ENCODE peak calls at places on chromosomes 2 and 18, in six cellular contexts. One of them, this sample, is unnamed.
A peak's percentile ranks its signal among the peaks of the same experiment; 100 is the strongest.

GRCh38 chr2:160039166-160039903 is 23.1 kb downstream of the PLA2R1 start:
- DNase-seq in prostate gland: peak; percentile 23
- DNase-seq in effector memory CD4-positive, alpha-beta T cell: no peak
- DNase-seq in astrocyte: peak; percentile 86
- DNase-seq in suprapubic skin: no peak
- DNase-seq in uterus: peak; percentile 44
- DNase-seq in this sample: no peak

GRCh38 chr2:287471-287885 is 413 bp downstream of the ALKAL2 start:
- DNase-seq in prostate gland: no peak
- DNase-seq in effector memory CD4-positive, alpha-beta T cell: no peak
- DNase-seq in astrocyte: peak; percentile 34
- DNase-seq in suprapubic skin: no peak
- DNase-seq in uterus: peak; percentile 50
- DNase-seq in this sample: no peak

GRCh38 chr2:187169108-187169713 is 278.8 kb downstream of the CALCRL start:
- DNase-seq in prostate gland: no peak
- DNase-seq in effector memory CD4-positive, alpha-beta T cell: no peak
- DNase-seq in astrocyte: no peak
- DNase-seq in suprapubic skin: no peak
- DNase-seq in uterus: no peak
- DNase-seq in this sample: no peak

GRCh38 chr2:181588546-181588945 is 68.4 kb downstream of the CERKL start:
- DNase-seq in prostate gland: no peak
- DNase-seq in effector memory CD4-positive, alpha-beta T cell: no peak
- DNase-seq in astrocyte: no peak
- DNase-seq in suprapubic skin: no peak
- DNase-seq in uterus: no peak
- DNase-seq in this sample: no peak

GRCh38 chr2:226699321-226699720 is 100.3 kb downstream of the IRS1 start:
- DNase-seq in prostate gland: peak; percentile 22
- DNase-seq in effector memory CD4-positive, alpha-beta T cell: no peak
- DNase-seq in astrocyte: peak; percentile 40
- DNase-seq in suprapubic skin: peak; percentile 68
- DNase-seq in uterus: peak; percentile 70
- DNase-seq in this sample: peak; percentile 80

GRCh38 chr2:226904592-226904991 is 68.7 kb downstream of the RHBDD1 start:
- DNase-seq in prostate gland: no peak
- DNase-seq in effector memory CD4-positive, alpha-beta T cell: no peak
- DNase-seq in astrocyte: no peak
- DNase-seq in suprapubic skin: no peak
- DNase-seq in uterus: no peak
- DNase-seq in this sample: no peak

GRCh38 chr2:72033636-72034035 is 114.0 kb downstream of the CYP26B1 start:
- DNase-seq in prostate gland: no peak
- DNase-seq in effector memory CD4-positive, alpha-beta T cell: no peak
- DNase-seq in astrocyte: no peak
- DNase-seq in suprapubic skin: no peak
- DNase-seq in uterus: no peak
- DNase-seq in this sample: peak; percentile 60

GRCh38 chr2:72147303-72147970 is at the start of gene CYP26B1:
- DNase-seq in prostate gland: peak; percentile 3
- DNase-seq in effector memory CD4-positive, alpha-beta T cell: no peak
- DNase-seq in astrocyte: no peak
- DNase-seq in suprapubic skin: peak; percentile 68
- DNase-seq in uterus: peak; percentile 15
- DNase-seq in this sample: peak; percentile 59

GRCh38 chr2:196971574-196972279 is 45.2 kb upstream of the PGAP1 start:
- DNase-seq in prostate gland: no peak
- DNase-seq in effector memory CD4-positive, alpha-beta T cell: no peak
- DNase-seq in astrocyte: no peak
- DNase-seq in suprapubic skin: no peak
- DNase-seq in uterus: no peak
- DNase-seq in this sample: no peak

GRCh38 chr2:133865141-133865540 is 296.9 kb upstream of the NCKAP5 start:
- DNase-seq in prostate gland: no peak
- DNase-seq in effector memory CD4-positive, alpha-beta T cell: no peak
- DNase-seq in astrocyte: no peak
- DNase-seq in suprapubic skin: no peak
- DNase-seq in uterus: no peak
- DNase-seq in this sample: no peak

GRCh38 chr18:47737198-47737830 is 193.1 kb downstream of the SMAD2 start:
- DNase-seq in prostate gland: no peak
- DNase-seq in effector memory CD4-positive, alpha-beta T cell: no peak
- DNase-seq in astrocyte: no peak
- DNase-seq in suprapubic skin: no peak
- DNase-seq in uterus: no peak
- DNase-seq in this sample: peak; percentile 38

GRCh38 chr18:79744625-79745024 is 53.1 kb upstream of the KCNG2 start:
- DNase-seq in prostate gland: no peak
- DNase-seq in effector memory CD4-positive, alpha-beta T cell: no peak
- DNase-seq in astrocyte: no peak
- DNase-seq in suprapubic skin: no peak
- DNase-seq in uterus: no peak
- DNase-seq in this sample: no peak

GRCh38 chr18:63505566-63506335 is 29.0 kb downstream of the SERPINB5 start:
- DNase-seq in prostate gland: no peak
- DNase-seq in effector memory CD4-positive, alpha-beta T cell: no peak
- DNase-seq in astrocyte: no peak
- DNase-seq in suprapubic skin: no peak
- DNase-seq in uterus: no peak
- DNase-seq in this sample: no peak

GRCh38 chr2:168247341-168248305 is at the start of gene STK39:
- DNase-seq in prostate gland: peak; percentile 74
- DNase-seq in effector memory CD4-positive, alpha-beta T cell: peak; percentile 70
- DNase-seq in astrocyte: peak; percentile 60
- DNase-seq in suprapubic skin: peak; percentile 74
- DNase-seq in uterus: peak; percentile 71
- DNase-seq in this sample: no peak

GRCh38 chr2:152543717-152544116 is 173.5 kb downstream of the PRPF40A start:
- DNase-seq in prostate gland: no peak
- DNase-seq in effector memory CD4-positive, alpha-beta T cell: no peak
- DNase-seq in astrocyte: no peak
- DNase-seq in suprapubic skin: no peak
- DNase-seq in uterus: no peak
- DNase-seq in this sample: no peak

GRCh38 chr2:104862061-104862941 is 8.4 kb downstream of the POU3F3 start:
- DNase-seq in prostate gland: no peak
- DNase-seq in effector memory CD4-positive, alpha-beta T cell: no peak
- DNase-seq in astrocyte: peak; percentile 70
- DNase-seq in suprapubic skin: no peak
- DNase-seq in uterus: no peak
- DNase-seq in this sample: no peak

GRCh38 chr2:207765960-207766582 is 3.6 kb downstream of the FZD5 start:
- DNase-seq in prostate gland: no peak
- DNase-seq in effector memory CD4-positive, alpha-beta T cell: no peak
- DNase-seq in astrocyte: no peak
- DNase-seq in suprapubic skin: no peak
- DNase-seq in uterus: no peak
- DNase-seq in this sample: no peak

GRCh38 chr2:97995026-97995733 is 568 bp downstream of the TMEM131 start:
- DNase-seq in prostate gland: peak; percentile 31
- DNase-seq in effector memory CD4-positive, alpha-beta T cell: peak; percentile 22
- DNase-seq in astrocyte: peak; percentile 33
- DNase-seq in suprapubic skin: no peak
- DNase-seq in uterus: peak; percentile 36
- DNase-seq in this sample: no peak

GRCh38 chr2:47344890-47345583 is 57.9 kb upstream of the MSH2 start:
- DNase-seq in prostate gland: peak; percentile 87
- DNase-seq in effector memory CD4-positive, alpha-beta T cell: no peak
- DNase-seq in astrocyte: peak; percentile 80
- DNase-seq in suprapubic skin: peak; percentile 74
- DNase-seq in uterus: peak; percentile 29
- DNase-seq in this sample: peak; percentile 72

GRCh38 chr2:219851801-219852481 is 224.5 kb downstream of the SLC4A3 start:
- DNase-seq in prostate gland: no peak
- DNase-seq in effector memory CD4-positive, alpha-beta T cell: no peak
- DNase-seq in astrocyte: peak; percentile 36
- DNase-seq in suprapubic skin: no peak
- DNase-seq in uterus: peak; percentile 48
- DNase-seq in this sample: no peak

GRCh38 chr2:69700381-69700780 is 41.6 kb upstream of the ANXA4 start:
- DNase-seq in prostate gland: no peak
- DNase-seq in effector memory CD4-positive, alpha-beta T cell: no peak
- DNase-seq in astrocyte: no peak
- DNase-seq in suprapubic skin: no peak
- DNase-seq in uterus: no peak
- DNase-seq in this sample: no peak

GRCh38 chr2:3189076-3189591 is 188.5 kb downstream of the EIPR1 start:
- DNase-seq in prostate gland: no peak
- DNase-seq in effector memory CD4-positive, alpha-beta T cell: no peak
- DNase-seq in astrocyte: no peak
- DNase-seq in suprapubic skin: no peak
- DNase-seq in uterus: no peak
- DNase-seq in this sample: no peak

GRCh38 chr2:148042219-148042618 is 21.3 kb downstream of the MBD5 start:
- DNase-seq in prostate gland: no peak
- DNase-seq in effector memory CD4-positive, alpha-beta T cell: no peak
- DNase-seq in astrocyte: no peak
- DNase-seq in suprapubic skin: no peak
- DNase-seq in uterus: no peak
- DNase-seq in this sample: no peak

GRCh38 chr2:230765611-230766300 is 53.1 kb downstream of the CAB39 start:
- DNase-seq in prostate gland: no peak
- DNase-seq in effector memory CD4-positive, alpha-beta T cell: no peak
- DNase-seq in astrocyte: peak; percentile 55
- DNase-seq in suprapubic skin: no peak
- DNase-seq in uterus: no peak
- DNase-seq in this sample: no peak

GRCh38 chr2:39494784-39495251 is 57.7 kb upstream of the MAP4K3 start:
- DNase-seq in prostate gland: no peak
- DNase-seq in effector memory CD4-positive, alpha-beta T cell: no peak
- DNase-seq in astrocyte: peak; percentile 99
- DNase-seq in suprapubic skin: no peak
- DNase-seq in uterus: peak; percentile 59
- DNase-seq in this sample: no peak

GRCh38 chr2:178223806-178224205 is 29.5 kb downstream of the OSBPL6 start:
- DNase-seq in prostate gland: no peak
- DNase-seq in effector memory CD4-positive, alpha-beta T cell: no peak
- DNase-seq in astrocyte: no peak
- DNase-seq in suprapubic skin: no peak
- DNase-seq in uterus: no peak
- DNase-seq in this sample: no peak

GRCh38 chr2:178221556-178221955 is 27.2 kb downstream of the OSBPL6 start:
- DNase-seq in prostate gland: no peak
- DNase-seq in effector memory CD4-positive, alpha-beta T cell: no peak
- DNase-seq in astrocyte: no peak
- DNase-seq in suprapubic skin: no peak
- DNase-seq in uterus: no peak
- DNase-seq in this sample: no peak

GRCh38 chr2:178225011-178225817 is 30.9 kb downstream of the OSBPL6 start:
- DNase-seq in prostate gland: no peak
- DNase-seq in effector memory CD4-positive, alpha-beta T cell: no peak
- DNase-seq in astrocyte: peak; percentile 85
- DNase-seq in suprapubic skin: no peak
- DNase-seq in uterus: no peak
- DNase-seq in this sample: no peak

GRCh38 chr2:178219247-178219646 is 24.9 kb downstream of the OSBPL6 start:
- DNase-seq in prostate gland: no peak
- DNase-seq in effector memory CD4-positive, alpha-beta T cell: no peak
- DNase-seq in astrocyte: no peak
- DNase-seq in suprapubic skin: no peak
- DNase-seq in uterus: no peak
- DNase-seq in this sample: no peak

GRCh38 chr2:178220814-178221213 is 26.5 kb downstream of the OSBPL6 start:
- DNase-seq in prostate gland: no peak
- DNase-seq in effector memory CD4-positive, alpha-beta T cell: no peak
- DNase-seq in astrocyte: no peak
- DNase-seq in suprapubic skin: no peak
- DNase-seq in uterus: no peak
- DNase-seq in this sample: no peak
- H3K36me3 ChIP-seq in prostate gland: no peaks in the 10 kb centered on the region
- H3K36me3 ChIP-seq in effector memory CD4-positive, alpha-beta T cell: no peaks in the 10 kb centered on the region
- H3K36me3 ChIP-seq in astrocyte: no peaks in the 10 kb centered on the region
- H3K36me3 ChIP-seq in suprapubic skin: no peaks in the 10 kb centered on the region
- H3K36me3 ChIP-seq in uterus: no peaks in the 10 kb centered on the region
- H3K36me3 ChIP-seq in this sample: no peaks in the 10 kb centered on the region

GRCh38 chr2:74383254-74383653 is 3.1 kb upstream of the DCTN1 start:
- DNase-seq in prostate gland: peak; percentile 59
- DNase-seq in effector memory CD4-positive, alpha-beta T cell: no peak
- DNase-seq in astrocyte: peak; percentile 66
- DNase-seq in suprapubic skin: no peak
- DNase-seq in uterus: no peak
- DNase-seq in this sample: no peak

GRCh38 chr2:74378007-74378406 is 2.1 kb downstream of the DCTN1 start:
- DNase-seq in prostate gland: no peak
- DNase-seq in effector memory CD4-positive, alpha-beta T cell: no peak
- DNase-seq in astrocyte: no peak
- DNase-seq in suprapubic skin: no peak
- DNase-seq in uterus: no peak
- DNase-seq in this sample: no peak

GRCh38 chr2:74381751-74382150 is 1.6 kb upstream of the DCTN1 start:
- DNase-seq in prostate gland: no peak
- DNase-seq in effector memory CD4-positive, alpha-beta T cell: no peak
- DNase-seq in astrocyte: no peak
- DNase-seq in suprapubic skin: no peak
- DNase-seq in uterus: no peak
- DNase-seq in this sample: no peak

GRCh38 chr2:74384051-74384450 is 3.9 kb upstream of the DCTN1 start:
- DNase-seq in prostate gland: no peak
- DNase-seq in effector memory CD4-positive, alpha-beta T cell: no peak
- DNase-seq in astrocyte: peak; percentile 52
- DNase-seq in suprapubic skin: no peak
- DNase-seq in uterus: no peak
- DNase-seq in this sample: no peak

GRCh38 chr2:74379851-74380789 is at the start of gene DCTN1:
- DNase-seq in prostate gland: peak; percentile 43
- DNase-seq in effector memory CD4-positive, alpha-beta T cell: no peak
- DNase-seq in astrocyte: peak; percentile 70
- DNase-seq in suprapubic skin: no peak
- DNase-seq in uterus: peak; percentile 48
- DNase-seq in this sample: no peak
- H3K4me3 ChIP-seq in prostate gland: peak within 1 kb of the TSS; percentile 23
- H3K4me3 ChIP-seq in effector memory CD4-positive, alpha-beta T cell: no peak within 1 kb of the TSS
- H3K4me3 ChIP-seq in astrocyte: peak within 1 kb of the TSS; percentile 48
- H3K4me3 ChIP-seq in suprapubic skin: peak within 1 kb of the TSS; percentile 30
- H3K4me3 ChIP-seq in uterus: peak within 1 kb of the TSS; percentile 33
- H3K4me3 ChIP-seq in this sample: peak within 1 kb of the TSS; percentile 31

GRCh38 chr2:217949448-217949847 is 53.3 kb downstream of the TNS1 start:
- DNase-seq in prostate gland: no peak
- DNase-seq in effector memory CD4-positive, alpha-beta T cell: no peak
- DNase-seq in astrocyte: no peak
- DNase-seq in suprapubic skin: peak; percentile 20
- DNase-seq in uterus: no peak
- DNase-seq in this sample: no peak
- H3K4me1 ChIP-seq in prostate gland: peaks cover 12% of the 10 kb centered on the region
- H3K4me1 ChIP-seq in effector memory CD4-positive, alpha-beta T cell: no peaks in the 10 kb centered on the region
- H3K4me1 ChIP-seq in astrocyte: no peaks in the 10 kb centered on the region
- H3K4me1 ChIP-seq in suprapubic skin: peaks cover 70% of the 10 kb centered on the region
- H3K4me1 ChIP-seq in uterus: peaks cover 26% of the 10 kb centered on the region
- H3K4me1 ChIP-seq in this sample: peaks cover 95% of the 10 kb centered on the region

DNA sequence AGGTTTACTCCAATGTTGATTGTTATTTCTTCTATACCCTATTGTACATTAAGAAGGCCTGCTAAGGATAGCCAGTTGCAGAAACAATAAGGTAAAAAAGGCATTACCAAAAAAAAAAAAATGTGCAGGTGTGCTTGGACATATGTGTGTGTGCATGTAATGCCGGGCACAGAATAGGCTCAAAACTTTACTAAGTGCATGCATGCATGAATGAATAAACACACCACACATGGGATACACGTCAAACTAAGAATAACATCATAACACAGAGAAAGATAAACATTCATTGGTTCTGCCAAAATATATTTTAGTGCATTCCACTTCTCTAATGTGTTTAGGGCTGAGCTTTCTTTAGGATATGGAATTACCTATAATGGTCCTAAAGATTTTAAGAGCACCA is 298.2 kb downstream of the TCF4 start:
- DNase-seq in prostate gland: no peak
- DNase-seq in effector memory CD4-positive, alpha-beta T cell: no peak
- DNase-seq in astrocyte: no peak
- DNase-seq in suprapubic skin: no peak
- DNase-seq in uterus: no peak
- DNase-seq in this sample: no peak
- H3K36me3 ChIP-seq in prostate gland: no peaks in the 10 kb centered on the region
- H3K36me3 ChIP-seq in effector memory CD4-positive, alpha-beta T cell: no peaks in the 10 kb centered on the region
- H3K36me3 ChIP-seq in astrocyte: no peaks in the 10 kb centered on the region
- H3K36me3 ChIP-seq in suprapubic skin: no peaks in the 10 kb centered on the region
- H3K36me3 ChIP-seq in uterus: no peaks in the 10 kb centered on the region
- H3K36me3 ChIP-seq in this sample: no peaks in the 10 kb centered on the region

This sample was measured in right atrium auricular region.